ENCODE peak calls at places on chromosome 21, in seven cellular contexts. One of them, this sample, is unnamed. For H3K36me3, the result is how much of the 10 kb centered on the place peaks cover.

GRCh38 chr21:36478941-36479340 is 981 bp downstream of the CLDN14 start:
- DNase-seq in stomach: no peak
- DNase-seq in tibial nerve: no peak
- DNase-seq in H1: peak
- DNase-seq in K562: no peak
- DNase-seq in ovary: no peak
- DNase-seq in esophagus muscularis mucosa: no peak
- DNase-seq in this sample: no peak

GRCh38 chr21:37365657-37366487 is 701 bp upstream of the DYRK1A start:
- DNase-seq in ovary: peak
- DNase-seq in K562: peak
- DNase-seq in esophagus muscularis mucosa: no peak
- DNase-seq in stomach: peak
- DNase-seq in tibial nerve: peak
- DNase-seq in H1: peak
- DNase-seq in this sample: peak

GRCh38 chr21:19181604-19182140 is 778.1 kb upstream of the TMPRSS15 start:
- DNase-seq in H1: no peak
- DNase-seq in ovary: no peak
- DNase-seq in esophagus muscularis mucosa: no peak
- DNase-seq in stomach: no peak
- DNase-seq in K562: no peak
- DNase-seq in tibial nerve: no peak
- DNase-seq in this sample: no peak

GRCh38 chr21:35481005-35481404 is 431.9 kb upstream of the RUNX1 start:
- DNase-seq in K562: no peak
- DNase-seq in ovary: no peak
- DNase-seq in tibial nerve: no peak
- DNase-seq in stomach: no peak
- DNase-seq in esophagus muscularis mucosa: no peak
- DNase-seq in H1: no peak
- DNase-seq in this sample: no peak

GRCh38 chr21:34180826-34181359 is 107.5 kb downstream of the MRPS6 start:
- DNase-seq in tibial nerve: no peak
- DNase-seq in stomach: no peak
- DNase-seq in K562: no peak
- DNase-seq in esophagus muscularis mucosa: no peak
- DNase-seq in H1: no peak
- DNase-seq in ovary: no peak
- DNase-seq in this sample: no peak

GRCh38 chr21:41023936-41024335 is 144.0 kb upstream of the BACE2 start:
- DNase-seq in tibial nerve: no peak
- DNase-seq in ovary: no peak
- DNase-seq in esophagus muscularis mucosa: no peak
- DNase-seq in H1: no peak
- DNase-seq in stomach: no peak
- DNase-seq in K562: no peak
- DNase-seq in this sample: no peak

GRCh38 chr21:42847051-42847707 is 32.2 kb downstream of the WDR4 start:
- DNase-seq in H1: no peak
- DNase-seq in esophagus muscularis mucosa: no peak
- DNase-seq in tibial nerve: no peak
- DNase-seq in K562: no peak
- DNase-seq in stomach: no peak
- DNase-seq in ovary: no peak
- DNase-seq in this sample: peak

GRCh38 chr21:33278736-33279135 is 12.6 kb downstream of the IL10RB start:
- DNase-seq in ovary: no peak
- DNase-seq in K562: no peak
- DNase-seq in tibial nerve: no peak
- DNase-seq in H1: no peak
- DNase-seq in stomach: no peak
- DNase-seq in esophagus muscularis mucosa: no peak
- DNase-seq in this sample: no peak

GRCh38 chr21:33496345-33496744 is 4.8 kb upstream of the DNAJC28 start:
- DNase-seq in stomach: no peak
- DNase-seq in ovary: no peak
- DNase-seq in H1: peak
- DNase-seq in tibial nerve: no peak
- DNase-seq in K562: no peak
- DNase-seq in esophagus muscularis mucosa: no peak
- DNase-seq in this sample: no peak

GRCh38 chr21:29513535-29513934 is 214.8 kb downstream of the BACH1 start:
- DNase-seq in H1: no peak
- DNase-seq in K562: no peak
- DNase-seq in tibial nerve: no peak
- DNase-seq in stomach: no peak
- DNase-seq in ovary: no peak
- DNase-seq in esophagus muscularis mucosa: no peak
- DNase-seq in this sample: no peak

GRCh38 chr21:37370152-37371040 is 3.8 kb downstream of the DYRK1A start:
- DNase-seq in H1: no peak
- DNase-seq in stomach: no peak
- DNase-seq in ovary: no peak
- DNase-seq in tibial nerve: no peak
- DNase-seq in K562: no peak
- DNase-seq in esophagus muscularis mucosa: no peak
- DNase-seq in this sample: no peak

GRCh38 chr21:42862774-42863503 is 16.4 kb downstream of the WDR4 start:
- DNase-seq in H1: no peak
- DNase-seq in tibial nerve: no peak
- DNase-seq in esophagus muscularis mucosa: no peak
- DNase-seq in K562: no peak
- DNase-seq in stomach: peak
- DNase-seq in ovary: peak
- DNase-seq in this sample: no peak

GRCh38 chr21:15224346-15225086 is 159.7 kb upstream of the NRIP1 start:
- DNase-seq in H1: no peak
- DNase-seq in esophagus muscularis mucosa: no peak
- DNase-seq in stomach: no peak
- DNase-seq in ovary: no peak
- DNase-seq in K562: no peak
- DNase-seq in tibial nerve: no peak
- DNase-seq in this sample: no peak

GRCh38 chr21:35811115-35811806 is 249.1 kb downstream of the SETD4 start:
- DNase-seq in stomach: no peak
- DNase-seq in esophagus muscularis mucosa: no peak
- DNase-seq in H1: no peak
- DNase-seq in ovary: no peak
- DNase-seq in K562: no peak
- DNase-seq in tibial nerve: no peak
- DNase-seq in this sample: no peak

GRCh38 chr21:23968722-23969647 is 1638.3 kb downstream of the MRPL39 start:
- DNase-seq in H1: peak
- DNase-seq in esophagus muscularis mucosa: no peak
- DNase-seq in stomach: peak
- DNase-seq in ovary: no peak
- DNase-seq in tibial nerve: peak
- DNase-seq in K562: peak
- DNase-seq in this sample: no peak

GRCh38 chr21:41458121-41458520 is 32.1 kb downstream of the MX1 start:
- DNase-seq in ovary: no peak
- DNase-seq in H1: no peak
- DNase-seq in tibial nerve: no peak
- DNase-seq in K562: no peak
- DNase-seq in esophagus muscularis mucosa: no peak
- DNase-seq in stomach: no peak
- DNase-seq in this sample: no peak

GRCh38 chr21:32520885-32521735 is 64.2 kb downstream of the TCP10L start:
- DNase-seq in stomach: peak
- DNase-seq in H1: no peak
- DNase-seq in K562: no peak
- DNase-seq in tibial nerve: peak
- DNase-seq in esophagus muscularis mucosa: peak
- DNase-seq in ovary: peak
- DNase-seq in this sample: peak

GRCh38 chr21:29365636-29366305 is 67.0 kb downstream of the BACH1 start:
- DNase-seq in ovary: no peak
- DNase-seq in H1: no peak
- DNase-seq in esophagus muscularis mucosa: no peak
- DNase-seq in K562: no peak
- DNase-seq in stomach: no peak
- DNase-seq in tibial nerve: no peak
- DNase-seq in this sample: no peak

GRCh38 chr21:20110368-20110767 is 887.8 kb upstream of the NCAM2 start:
- DNase-seq in ovary: no peak
- DNase-seq in esophagus muscularis mucosa: no peak
- DNase-seq in H1: no peak
- DNase-seq in K562: no peak
- DNase-seq in tibial nerve: no peak
- DNase-seq in stomach: no peak
- DNase-seq in this sample: no peak

GRCh38 chr21:25103500-25104207 is 503.6 kb downstream of the MRPL39 start:
- DNase-seq in tibial nerve: no peak
- DNase-seq in stomach: no peak
- DNase-seq in ovary: no peak
- DNase-seq in esophagus muscularis mucosa: no peak
- DNase-seq in H1: no peak
- DNase-seq in K562: no peak
- DNase-seq in this sample: no peak

GRCh38 chr21:41141031-41141457 is 26.9 kb upstream of the BACE2 start:
- DNase-seq in ovary: no peak
- DNase-seq in K562: no peak
- DNase-seq in tibial nerve: no peak
- DNase-seq in esophagus muscularis mucosa: no peak
- DNase-seq in H1: no peak
- DNase-seq in stomach: no peak
- DNase-seq in this sample: no peak

GRCh38 chr21:36330904-36331303 is 10.9 kb downstream of the MORC3 start:
- DNase-seq in stomach: peak
- DNase-seq in K562: peak
- DNase-seq in H1: no peak
- DNase-seq in ovary: peak
- DNase-seq in tibial nerve: peak
- DNase-seq in esophagus muscularis mucosa: no peak
- DNase-seq in this sample: no peak

DNA sequence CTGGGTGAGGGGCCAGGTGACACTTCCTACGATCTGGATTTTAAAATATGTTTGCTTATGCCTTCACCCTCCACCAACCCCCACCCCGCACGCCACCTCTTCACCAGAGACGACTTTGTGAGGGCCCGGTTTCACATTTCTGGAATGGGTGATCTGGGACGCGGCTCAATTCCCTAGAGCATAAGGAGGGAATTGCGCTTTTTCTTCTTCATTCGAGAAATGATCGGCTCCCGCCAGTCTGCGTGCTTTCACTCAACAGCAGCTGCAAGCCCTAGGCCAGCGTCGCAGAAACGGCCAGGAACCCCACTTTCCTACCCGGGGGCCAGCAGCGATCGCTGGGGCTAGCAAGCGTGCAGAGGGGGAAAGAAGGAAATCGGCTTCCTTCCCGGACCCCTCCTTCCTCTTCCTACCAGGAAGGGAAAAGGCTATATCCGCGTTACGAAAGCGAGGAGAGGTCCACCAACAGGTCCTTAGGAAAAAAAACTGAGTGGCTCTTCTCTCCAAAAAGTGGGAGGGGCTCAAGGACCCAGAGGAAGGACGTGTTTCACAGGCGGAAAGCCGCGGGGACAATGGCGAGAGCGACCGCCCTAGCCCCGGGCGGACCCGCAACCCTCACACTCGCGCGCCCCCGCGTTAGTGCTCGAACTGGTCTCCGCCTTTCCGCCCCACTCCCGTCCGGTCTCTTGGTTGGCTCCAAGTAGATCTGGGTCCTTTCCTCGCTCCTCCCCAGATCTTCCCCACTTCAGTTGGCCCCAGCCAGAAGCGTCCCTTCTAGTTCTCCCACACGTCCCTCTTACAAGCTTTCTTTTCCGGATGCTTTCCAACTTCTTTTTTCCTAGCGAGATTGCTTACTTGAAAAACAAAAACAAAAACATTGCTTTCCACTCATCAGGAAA is 1.1 kb upstream of the ADAMTS1 start:
- DNase-seq in H1: peak
- DNase-seq in ovary: peak
- DNase-seq in tibial nerve: peak
- DNase-seq in stomach: peak
- DNase-seq in K562: no peak
- DNase-seq in esophagus muscularis mucosa: no peak
- DNase-seq in this sample: peak
- TF ChIP-seq POLR2A in H1: peak
- TF ChIP-seq POLR2A in ovary: peak
- TF ChIP-seq POLR2A in tibial nerve: peak
- TF ChIP-seq POLR2A in stomach: no peak
- TF ChIP-seq POLR2A in K562: no peak
- TF ChIP-seq POLR2A in esophagus muscularis mucosa: peak
- TF ChIP-seq POLR2A in this sample: no peak

DNA sequence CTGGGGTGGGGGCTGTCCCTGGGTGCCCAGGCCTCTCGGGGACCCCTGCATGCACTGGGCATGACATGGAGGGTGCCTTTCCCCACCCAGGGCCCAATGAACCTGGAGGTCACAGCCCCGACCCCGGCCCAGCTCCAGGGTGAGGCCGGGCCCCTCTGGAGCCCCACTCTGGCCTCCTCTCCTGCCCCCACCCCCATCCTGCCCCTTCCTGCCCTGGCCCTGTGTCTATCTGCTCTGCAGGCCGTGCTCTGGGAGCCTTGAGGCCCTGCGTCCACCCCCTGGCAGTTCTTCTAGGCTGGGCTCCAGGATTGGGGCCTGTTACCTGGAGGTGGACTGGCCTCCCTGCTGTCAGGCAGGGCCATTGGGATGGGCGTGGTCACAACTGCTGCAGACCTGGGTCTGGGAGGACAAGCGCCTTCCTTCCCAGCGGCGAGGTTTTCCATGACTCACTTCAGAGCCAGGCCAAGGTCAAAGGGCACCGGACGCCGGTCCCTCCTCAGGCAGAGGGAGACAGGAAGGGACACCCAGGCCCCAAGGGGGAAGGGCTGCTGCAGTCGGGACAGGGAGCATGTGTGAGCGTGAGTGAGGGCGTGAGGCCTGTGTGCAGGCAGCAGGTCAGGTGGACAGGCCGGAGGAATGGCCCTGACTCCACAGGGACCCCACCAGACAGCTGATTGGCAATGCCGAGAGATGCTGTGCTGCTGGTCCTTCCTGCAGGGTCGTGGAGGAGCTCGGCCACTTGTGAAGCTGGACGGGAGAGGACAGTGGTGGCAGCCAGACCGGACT is 31.1 kb upstream of the POFUT2 start:
- DNase-seq in stomach: peak
- DNase-seq in H1: no peak
- DNase-seq in esophagus muscularis mucosa: no peak
- DNase-seq in tibial nerve: no peak
- DNase-seq in ovary: peak
- DNase-seq in K562: peak
- DNase-seq in this sample: peak
- TF ChIP-seq EP300 in stomach: peak
- TF ChIP-seq EP300 in H1: no peak
- TF ChIP-seq EP300 in esophagus muscularis mucosa: no peak
- TF ChIP-seq EP300 in tibial nerve: no peak
- TF ChIP-seq EP300 in ovary: no peak
- TF ChIP-seq EP300 in K562: no peak
- TF ChIP-seq EP300 in this sample: no peak

GRCh38 chr21:44887126-44887806 is 13.8 kb upstream of the PTTG1IP start:
- DNase-seq in K562: no peak
- DNase-seq in ovary: no peak
- DNase-seq in esophagus muscularis mucosa: no peak
- DNase-seq in tibial nerve: no peak
- DNase-seq in stomach: no peak
- DNase-seq in H1: no peak
- DNase-seq in this sample: no peak
- H3K36me3 ChIP-seq in K562: under half
- H3K36me3 ChIP-seq in ovary: under half
- H3K36me3 ChIP-seq in esophagus muscularis mucosa: under half
- H3K36me3 ChIP-seq in tibial nerve: under half
- H3K36me3 ChIP-seq in stomach: under half
- H3K36me3 ChIP-seq in H1: under half
- H3K36me3 ChIP-seq in this sample: under half

GRCh38 chr21:39312112-39313041 is 1.1 kb downstream of the BRWD1 start:
- DNase-seq in K562: peak
- DNase-seq in tibial nerve: peak
- DNase-seq in ovary: peak
- DNase-seq in stomach: peak
- DNase-seq in H1: peak
- DNase-seq in esophagus muscularis mucosa: peak
- DNase-seq in this sample: peak
- TF ChIP-seq POLR2A in K562: no peak
- TF ChIP-seq POLR2A in tibial nerve: peak
- TF ChIP-seq POLR2A in ovary: no peak
- TF ChIP-seq POLR2A in stomach: no peak
- TF ChIP-seq POLR2A in H1: no peak
- TF ChIP-seq POLR2A in esophagus muscularis mucosa: no peak
- TF ChIP-seq POLR2A in this sample: no peak